ENCODE peak calls at places on chromosomes 2 and 18, in four cellular contexts. A is endothelial cell, R is Calu3, X is activated B cell treated with CpG ODN at 0.5 μM for 24 hours. C is an unnamed sample.

GRCh38 chr18:39558658-39559057 is 1993.1 kb upstream of the CELF4 start:
- DNase-seq in A (no peak), R (no peak), X (no peak), C (no peak)

GRCh38 chr2:200405599-200406298 is 99.3 kb downstream of the SPATS2L start:
- DNase-seq in A (no peak), R (peak; percentile 58), X (no peak), C (no peak)

GRCh38 chr2:41510108-41510507 is 537.7 kb upstream of the PKDCC start:
- DNase-seq in A (peak; percentile 3), R (no peak), X (no peak), C (no peak)

GRCh38 chr2:37263839-37264238 is 32.4 kb downstream of the NDUFAF7 start:
- DNase-seq in A (no peak), R (no peak), X (no peak), C (no peak)

GRCh38 chr18:2905802-2906521 is 59.2 kb downstream of the EMILIN2 start:
- DNase-seq in A (peak; percentile 64), R (peak; percentile 45), X (peak; percentile 34), C (peak; percentile 90)

GRCh38 chr2:151760139-151760650 is 25.9 kb upstream of the NEB start:
- DNase-seq in A (no peak), R (no peak), X (no peak), C (no peak)

GRCh38 chr2:102478686-102479470 is 5.9 kb downstream of the SLC9A4 start:
- DNase-seq in A (no peak), R (no peak), X (no peak), C (no peak)

GRCh38 chr2:143205106-143205764 is 76.0 kb downstream of the ARHGAP15 start:
- DNase-seq in A (no peak), R (no peak), X (no peak), C (no peak)

GRCh38 chr2:237403024-237403882 is 10.7 kb downstream of the COL6A3 start:
- DNase-seq in A (no peak), R (no peak), X (no peak), C (no peak)

GRCh38 chr2:188495990-188496431 is 204.3 kb downstream of the GULP1 start:
- DNase-seq in A (no peak), R (no peak), X (no peak), C (no peak)

GRCh38 chr18:69898241-69898861 is 49.3 kb downstream of the CD226 start:
- DNase-seq in A (no peak), R (no peak), X (no peak), C (no peak)

GRCh38 chr2:220619525-220620267 is 952.4 kb downstream of the EPHA4 start:
- DNase-seq in A (no peak), R (peak; percentile 72), X (no peak), C (no peak)

GRCh38 chr2:134433934-134434333 is 180.1 kb downstream of the MGAT5 start:
- DNase-seq in A (no peak), R (no peak), X (no peak), C (no peak)

GRCh38 chr18:32937007-32937540 is 164.3 kb upstream of the KLHL14 start:
- DNase-seq in A (no peak), R (no peak), X (no peak), C (no peak)

GRCh38 chr2:236120006-236120740 is 48.0 kb downstream of the GBX2 start:
- DNase-seq in A (no peak), R (no peak), X (no peak), C (no peak)

GRCh38 chr18:9965711-9966624 is 52.2 kb downstream of the VAPA start:
- DNase-seq in A (no peak), R (no peak), X (no peak), C (no peak)

GRCh38 chr2:212037062-212037461 is 501.5 kb downstream of the ERBB4 start:
- DNase-seq in A (no peak), R (no peak), X (no peak), C (no peak)

DNA sequence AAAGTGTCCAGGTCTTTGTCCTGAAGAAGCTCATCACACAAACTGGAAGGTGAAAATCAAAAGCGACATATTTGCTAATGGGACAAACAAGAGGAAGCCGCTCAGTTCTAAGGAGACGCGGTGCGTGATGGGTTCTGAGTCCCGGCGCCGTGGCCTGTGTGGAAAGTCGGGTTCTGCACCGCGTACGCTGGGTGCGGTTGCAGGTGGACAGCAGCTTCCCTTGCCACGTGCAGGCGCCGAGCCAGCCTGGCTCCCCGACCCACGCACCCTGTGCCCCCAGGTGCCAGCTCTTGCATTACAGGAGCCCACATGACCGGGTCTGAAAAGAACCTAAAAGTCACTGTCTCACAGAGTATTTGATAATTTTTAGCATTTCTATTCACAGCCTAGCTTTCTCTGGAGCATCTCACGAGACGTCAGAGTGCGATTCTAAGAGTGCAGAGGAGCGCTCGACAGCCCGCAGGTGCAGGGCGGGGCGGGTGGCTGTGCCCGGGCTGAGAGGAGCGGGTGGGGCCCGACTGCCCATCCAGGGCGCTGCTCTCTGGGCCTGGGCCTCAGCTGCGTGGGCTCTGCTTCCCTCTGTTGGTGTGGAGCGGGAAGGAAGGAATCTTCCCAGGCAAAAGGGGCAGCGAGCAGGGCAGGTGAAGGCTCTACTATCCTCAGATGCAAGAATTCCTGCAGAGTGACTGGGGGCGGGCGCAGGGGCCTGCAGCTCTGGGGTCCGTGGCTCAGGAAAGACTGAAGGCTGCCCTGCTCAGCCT is 39.4 kb downstream of the MYT1L start:
- DNase-seq in A (peak; percentile 58), R (no peak), X (no peak), C (peak; percentile 40)
- TF ChIP-seq CTCF in A (peak; percentile 23), R (no peak), X (no peak), C (peak; percentile 66)

GRCh38 chr2:230680463-230681195 is 32.0 kb upstream of the CAB39 start:
- DNase-seq in A (no peak), R (no peak), X (no peak), C (no peak)
- TF ChIP-seq CTCF in A (peak; percentile 17), R (no peak), X (no peak), C (no peak)

GRCh38 chr2:71933467-71934319 is 214.0 kb downstream of the CYP26B1 start:
- DNase-seq in A (no peak), R (peak; percentile 43), X (no peak), C (no peak)
- TF ChIP-seq CTCF in A (no peak), R (no peak), X (no peak), C (peak; percentile 34)

GRCh38 chr2:120175000-120175581 is 48.1 kb downstream of the TMEM185B start:
- DNase-seq in A (peak; percentile 27), R (peak; percentile 32), X (no peak), C (no peak)

GRCh38 chr2:120180066-120180465 is 43.1 kb downstream of the TMEM185B start:
- DNase-seq in A (no peak), R (no peak), X (no peak), C (no peak)

GRCh38 chr2:120177973-120178372 is 45.2 kb downstream of the TMEM185B start:
- DNase-seq in A (no peak), R (no peak), X (no peak), C (no peak)

GRCh38 chr2:120176526-120176925 is 46.7 kb downstream of the TMEM185B start:
- DNase-seq in A (no peak), R (no peak), X (no peak), C (no peak)

DNA sequence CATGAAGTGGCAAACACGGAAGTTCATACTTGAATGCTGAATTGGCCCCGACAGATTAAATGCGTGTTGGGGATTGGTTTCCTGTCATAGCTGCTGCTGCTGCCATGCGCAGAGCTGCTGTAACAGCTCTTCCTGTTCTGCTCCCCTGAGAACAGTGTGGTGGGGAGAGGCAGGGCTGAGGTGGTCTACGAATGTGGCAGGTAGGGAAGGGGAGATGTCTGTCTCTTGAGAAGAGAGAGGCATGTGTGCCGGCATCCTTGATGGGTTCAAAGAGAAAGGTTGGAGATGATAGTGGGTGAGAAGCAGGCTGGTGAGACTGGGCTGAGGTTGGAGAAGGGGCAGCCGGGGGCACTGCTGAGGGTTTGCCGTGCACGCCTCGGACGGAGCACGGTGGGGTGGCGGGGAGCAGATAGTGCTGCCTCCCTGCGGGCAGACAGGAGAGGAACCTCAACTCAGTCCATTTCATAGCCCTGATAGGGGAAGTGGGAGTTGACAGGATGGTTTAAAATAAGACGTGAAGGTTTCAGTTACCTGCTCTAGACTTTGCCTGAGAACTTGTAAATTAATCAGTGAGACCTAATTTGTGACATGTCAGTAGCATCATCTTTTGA is 46.1 kb downstream of the TMEM185B start:
- DNase-seq in A (no peak), R (no peak), X (peak; percentile 81), C (peak; percentile 81)
- TF ChIP-seq CTCF in A (no peak), R (no peak), X (no peak), C (no peak)

GRCh38 chr2:128354731-128355470 is 36.2 kb upstream of the HS6ST1 start:
- DNase-seq in A (no peak), R (no peak), X (no peak), C (no peak)
- TF ChIP-seq CTCF in A (no peak), R (no peak), X (no peak), C (no peak)

DNA sequence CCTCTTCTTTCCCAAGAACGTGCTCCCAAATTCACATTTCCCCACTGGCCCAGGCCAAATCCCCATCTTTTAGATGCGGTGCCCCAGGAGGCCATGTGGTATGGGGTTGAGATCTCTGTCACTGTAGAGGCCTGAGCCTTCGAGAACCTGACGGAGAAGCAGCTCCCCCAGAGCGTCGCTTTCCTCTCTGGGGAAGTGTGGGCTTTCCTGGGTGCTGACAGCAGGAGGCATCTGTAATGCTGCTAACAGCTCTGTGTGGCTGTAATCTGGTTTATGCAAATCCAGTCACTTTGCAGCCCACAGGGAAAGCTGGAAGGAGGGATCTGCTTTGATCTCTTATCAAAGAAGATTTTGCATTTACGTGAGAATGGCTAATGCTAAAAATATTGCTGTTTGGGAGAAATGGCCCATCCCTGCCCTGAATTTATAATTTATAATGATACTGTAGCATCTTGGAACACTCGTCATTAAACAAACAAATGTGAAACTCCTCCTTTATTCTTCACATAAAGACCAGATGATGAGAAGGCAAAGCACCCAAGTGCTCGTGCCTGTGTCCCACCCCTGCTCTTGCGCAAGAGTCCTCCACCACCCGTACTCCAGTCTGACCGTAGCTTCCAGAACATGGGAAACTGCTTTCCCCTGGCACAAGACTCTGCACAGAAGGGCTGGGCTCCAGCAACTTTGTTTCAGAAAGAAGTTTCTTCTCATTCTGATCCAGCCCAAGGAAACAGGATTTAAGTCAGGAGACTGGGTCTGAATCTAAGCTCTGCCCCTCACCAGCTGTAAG is 109.9 kb upstream of the EPC2 start:
- DNase-seq in A (no peak), R (no peak), X (no peak), C (peak; percentile 34)
- TF ChIP-seq CTCF in A (no peak), R (no peak), X (no peak), C (no peak)

GRCh38 chr2:129922571-129923264 is 56.7 kb upstream of the RAB6C start:
- DNase-seq in A (no peak), R (no peak), X (no peak), C (no peak)
- TF ChIP-seq CTCF in A (no peak), R (no peak), X (no peak), C (no peak)

DNA sequence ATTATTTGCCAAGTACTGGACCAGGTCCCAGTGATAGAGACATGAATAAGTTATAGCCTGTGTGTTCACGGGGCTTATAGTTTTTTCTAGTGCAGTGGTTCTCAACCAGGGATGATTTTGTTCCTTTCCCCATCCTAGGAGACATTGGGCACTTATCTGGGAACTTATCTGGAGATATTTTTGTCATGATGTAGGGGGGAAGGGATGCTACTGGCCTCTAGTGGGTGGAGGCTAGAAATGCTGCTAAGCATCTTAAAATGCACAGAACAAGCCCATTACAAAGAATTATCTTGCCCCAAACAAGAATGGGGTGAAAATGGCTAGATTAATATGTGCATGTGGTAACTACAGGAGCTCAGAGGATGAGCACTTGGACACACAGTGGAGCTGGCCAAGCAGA is 75.2 kb downstream of the KLHL29 start:
- DNase-seq in A (no peak), R (no peak), X (no peak), C (no peak)
- TF ChIP-seq CTCF in A (peak; percentile 37), R (peak; percentile 42), X (no peak), C (no peak)

C was measured in heart left ventricle.